ENCODE peak calls at places on chromosome X, in ten cellular contexts. C, W, Q, J, P, T, Y, M, B and H are unnamed samples.

GRCh38 chrX:80423000-80423399 is 2.8 kb downstream of the TENT5D start:
- ATAC-seq in C (no peak), W (no peak), Q (no peak), J (no peak), P (no peak), T (no peak), Y (no peak), M (no peak), B (no peak), H (no peak)

GRCh38 chrX:147811803-147812202 is 99.9 kb upstream of the FMR1 start:
- ATAC-seq in C (no peak), W (no peak), Q (no peak), J (no peak), P (no peak), T (no peak), Y (no peak), M (no peak), B (no peak), H (no peak)

GRCh38 chrX:15475021-15475420 is 18.1 kb downstream of the PIR start:
- ATAC-seq in C (no peak), W (no peak), Q (no peak), J (no peak), P (no peak), T (peak), Y (no peak), M (no peak), B (no peak), H (peak)

GRCh38 chrX:40171513-40172168 is 73.9 kb upstream of the BCOR start:
- ATAC-seq in C (peak), W (peak), Q (peak), J (peak), P (no peak), T (peak), Y (no peak), M (no peak), B (no peak), H (no peak)

GRCh38 chrX:47361538-47362511 is 8.6 kb upstream of the ZNF157 start:
- ATAC-seq in C (peak), W (peak), Q (peak), J (peak), P (peak), T (peak), Y (peak), M (peak), B (peak), H (peak)

GRCh38 chrX:119775517-119776238 is 15.8 kb downstream of the RPL39 start:
- ATAC-seq in C (no peak), W (peak), Q (no peak), J (no peak), P (no peak), T (no peak), Y (no peak), M (no peak), B (peak), H (no peak)

GRCh38 chrX:143139681-143140080 is 114.0 kb downstream of the SPANXN4 start:
- ATAC-seq in C (no peak), W (no peak), Q (no peak), J (no peak), P (no peak), T (no peak), Y (no peak), M (no peak), B (no peak), H (no peak)

GRCh38 chrX:56790778-56791177 is 61.7 kb downstream of the NBDY start:
- ATAC-seq in C (no peak), W (no peak), Q (no peak), J (no peak), P (no peak), T (no peak), Y (no peak), M (no peak), B (no peak), H (no peak)

GRCh38 chrX:19772759-19773623 is 114.4 kb downstream of the SH3KBP1 start:
- ATAC-seq in C (no peak), W (no peak), Q (no peak), J (no peak), P (peak), T (no peak), Y (peak), M (peak), B (peak), H (no peak)

GRCh38 chrX:66632986-66633385 is 5.9 kb downstream of the EDA2R start:
- ATAC-seq in C (no peak), W (no peak), Q (no peak), J (no peak), P (no peak), T (no peak), Y (no peak), M (no peak), B (no peak), H (no peak)

GRCh38 chrX:134821370-134821769 is 163.1 kb upstream of the PLAC1 start:
- ATAC-seq in C (no peak), W (peak), Q (no peak), J (no peak), P (no peak), T (peak), Y (no peak), M (no peak), B (no peak), H (no peak)